ENCODE peak calls at places on chromosome 4, in seven cellular contexts. X is cardiac muscle cell, G is lung, Y is brain microvascular endothelial cell, M is heart left ventricle, E is A549, V is coronary artery. J is an unnamed sample.
A peak's percentile ranks its signal among the peaks of the same experiment; 100 is the strongest.

GRCh38 chr4:115851918-115852766 is 738.7 kb upstream of the NDST4 start:
- DNase-seq in X (peak; percentile 82), G (peak; percentile 42), Y (peak; percentile 24), M (no peak), E (no peak), V (no peak), J (peak; percentile 4)

GRCh38 chr4:168717852-168718251 is 221.0 kb downstream of the PALLD start:
- DNase-seq in X (peak; percentile 67), G (no peak), Y (no peak), M (peak; percentile 69), E (no peak), V (no peak), J (no peak)

GRCh38 chr4:6250235-6250983 is 19.2 kb upstream of the WFS1 start:
- DNase-seq in X (peak; percentile 77), G (no peak), Y (peak; percentile 43), M (no peak), E (peak; percentile 58), V (no peak), J (peak; percentile 39)

GRCh38 chr4:147772459-147772969 is 40.6 kb downstream of the ARHGAP10 start:
- DNase-seq in X (peak; percentile 25), G (no peak), Y (peak; percentile 84), M (no peak), E (no peak), V (no peak), J (peak; percentile 71)

GRCh38 chr4:165079476-165079875 is 25.8 kb downstream of the TRIM75 start:
- DNase-seq in X (peak; percentile 59), G (no peak), Y (peak; percentile 15), M (peak; percentile 50), E (no peak), V (no peak), J (no peak)

GRCh38 chr4:105840426-105841174 is 54.7 kb upstream of the NPNT start:
- DNase-seq in X (no peak), G (no peak), Y (no peak), M (no peak), E (no peak), V (no peak), J (no peak)

GRCh38 chr4:8700576-8700975 is 108.0 kb downstream of the CPZ start:
- DNase-seq in X (no peak), G (no peak), Y (no peak), M (no peak), E (no peak), V (peak; percentile 41), J (no peak)

GRCh38 chr4:139297001-139297410 is 4.3 kb upstream of the NAA15 start:
- DNase-seq in X (no peak), G (no peak), Y (no peak), M (no peak), E (no peak), V (no peak), J (peak; percentile 56)

GRCh38 chr4:176924238-176924637 is 131.5 kb upstream of the VEGFC start:
- DNase-seq in X (no peak), G (no peak), Y (no peak), M (no peak), E (no peak), V (no peak), J (no peak)

GRCh38 chr4:53361451-53361850 is 4.4 kb downstream of the SCFD2 start:
- DNase-seq in X (no peak), G (no peak), Y (peak; percentile 40), M (no peak), E (no peak), V (no peak), J (peak; percentile 69)

GRCh38 chr4:156378053-156378665 is 424.5 kb upstream of the CTSO start:
- DNase-seq in X (peak; percentile 26), G (no peak), Y (peak; percentile 38), M (no peak), E (no peak), V (no peak), J (no peak)

GRCh38 chr4:187541666-187542065 is 453.9 kb upstream of the ZFP42 start:
- DNase-seq in X (no peak), G (no peak), Y (no peak), M (no peak), E (no peak), V (no peak), J (peak; percentile 28)

GRCh38 chr4:152784490-152785195 is 4.9 kb downstream of the ARFIP1 start:
- DNase-seq in X (no peak), G (no peak), Y (peak; percentile 53), M (no peak), E (peak; percentile 11), V (no peak), J (peak; percentile 88)

GRCh38 chr4:151653548-151653918 is 107.3 kb downstream of the GATB start:
- DNase-seq in X (no peak), G (no peak), Y (no peak), M (no peak), E (no peak), V (no peak), J (no peak)

GRCh38 chr4:19021617-19022016 is 1000.1 kb upstream of the LCORL start:
- DNase-seq in X (no peak), G (no peak), Y (no peak), M (no peak), E (no peak), V (no peak), J (no peak)

GRCh38 chr4:142091085-142091513 is 454.7 kb downstream of the IL15 start:
- DNase-seq in X (no peak), G (no peak), Y (peak; percentile 84), M (no peak), E (peak; percentile 16), V (no peak), J (peak; percentile 93)

GRCh38 chr4:126202226-126202625 is 887.5 kb downstream of the FAT4 start:
- DNase-seq in X (no peak), G (no peak), Y (no peak), M (no peak), E (no peak), V (no peak), J (no peak)

GRCh38 chr4:180861651-180862050 is 1381.6 kb upstream of the TENM3 start:
- DNase-seq in X (no peak), G (no peak), Y (no peak), M (no peak), E (no peak), V (no peak), J (no peak)

GRCh38 chr4:102625232-102625930 is 124.2 kb downstream of the NFKB1 start:
- DNase-seq in X (peak; percentile 50), G (no peak), Y (no peak), M (peak; percentile 52), E (no peak), V (no peak), J (peak; percentile 42)

GRCh38 chr4:158051401-158052235 is 121.2 kb downstream of the GASK1B start:
- DNase-seq in X (no peak), G (no peak), Y (peak; percentile 93), M (peak; percentile 49), E (no peak), V (no peak), J (peak; percentile 87)

GRCh38 chr4:1348014-1348513 is 1.1 kb downstream of the UVSSA start:
- DNase-seq in X (no peak), G (no peak), Y (no peak), M (no peak), E (no peak), V (no peak), J (no peak)

GRCh38 chr4:162645381-162645780 is 481.6 kb upstream of the FSTL5 start:
- DNase-seq in X (peak; percentile 21), G (no peak), Y (peak; percentile 3), M (no peak), E (no peak), V (no peak), J (no peak)

GRCh38 chr4:41143721-41144379 is 70.5 kb downstream of the APBB2 start:
- DNase-seq in X (no peak), G (no peak), Y (no peak), M (no peak), E (no peak), V (no peak), J (peak; percentile 67)

GRCh38 chr4:118014831-118015230 is 19.5 kb upstream of the NDST3 start:
- DNase-seq in X (no peak), G (no peak), Y (no peak), M (no peak), E (no peak), V (no peak), J (no peak)

GRCh38 chr4:118012142-118012541 is 22.1 kb upstream of the NDST3 start:
- DNase-seq in X (no peak), G (no peak), Y (no peak), M (no peak), E (no peak), V (no peak), J (no peak)
- TF ChIP-seq CTCF in X (no peak), G (no peak), Y (peak; percentile 47), M (no peak), E (no peak), V (no peak), J (no peak)

GRCh38 chr4:94454405-94454804 is 2.7 kb downstream of the PDLIM5 start:
- DNase-seq in X (no peak), G (no peak), Y (no peak), M (no peak), E (no peak), V (no peak), J (no peak)
- H3K4me3 ChIP-seq in X (peak overlapping the region; percentile 94), G (no peak overlapping the region), Y (peak overlapping the region; percentile 82), M (peak overlapping the region; percentile 67), E (peak overlapping the region; percentile 87), V (peak overlapping the region; percentile 94), J (no peak overlapping the region)

GRCh38 chr4:90540536-90540935 is 413.3 kb downstream of the CCSER1 start:
- DNase-seq in X (no peak), G (no peak), Y (no peak), M (no peak), E (no peak), V (no peak), J (no peak)

GRCh38 chr4:90536408-90536807 is 409.2 kb downstream of the CCSER1 start:
- DNase-seq in X (no peak), G (no peak), Y (no peak), M (no peak), E (no peak), V (no peak), J (no peak)

GRCh38 chr4:90542216-90542615 is 415.0 kb downstream of the CCSER1 start:
- DNase-seq in X (no peak), G (no peak), Y (no peak), M (no peak), E (no peak), V (no peak), J (no peak)

DNA sequence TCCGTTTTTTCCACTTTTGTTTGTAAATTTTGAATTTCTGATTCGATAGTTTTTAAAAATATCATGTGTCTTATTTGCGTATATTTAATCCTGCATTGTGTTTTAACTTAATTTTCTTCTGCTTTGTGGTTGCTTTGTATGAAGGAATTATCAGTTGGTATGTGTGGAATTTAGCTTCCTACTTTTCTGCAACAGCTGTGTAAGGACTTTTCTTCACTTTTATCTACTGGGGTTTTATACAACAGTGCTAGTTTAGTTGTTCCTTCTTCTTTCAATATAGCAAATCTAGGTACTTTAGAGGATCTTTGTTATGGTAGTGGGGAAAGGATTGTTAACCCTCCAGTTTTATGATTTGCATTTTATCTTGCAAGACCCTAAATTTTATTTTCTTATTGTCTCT is 410.3 kb downstream of the CCSER1 start:
- DNase-seq in X (no peak), G (no peak), Y (no peak), M (no peak), E (no peak), V (no peak), J (no peak)
- TF ChIP-seq CTCF in X (no peak), G (no peak), Y (no peak), M (no peak), E (no peak), V (no peak), J (no peak)

DNA sequence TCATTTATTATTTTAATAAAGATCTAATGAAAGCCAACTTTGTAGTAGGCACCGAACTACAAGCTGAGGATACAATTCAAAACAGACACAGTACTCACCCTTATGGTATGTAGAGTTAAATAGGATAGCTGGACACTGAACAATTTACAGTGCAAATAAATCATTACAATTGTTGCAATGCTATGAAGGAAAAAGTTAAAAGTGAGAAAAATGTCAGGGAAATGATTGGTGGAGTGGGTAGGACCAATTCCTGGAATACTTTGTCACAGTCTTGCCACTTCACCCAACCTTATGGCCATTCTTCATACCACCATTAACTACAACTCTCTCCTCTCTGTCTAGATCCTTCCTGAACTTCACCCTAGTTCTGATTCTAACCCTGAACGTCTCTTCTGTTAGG is 70.1 kb upstream of the CCSER1 start:
- DNase-seq in X (no peak), G (no peak), Y (no peak), M (no peak), E (no peak), V (no peak), J (no peak)
- H3K4me3 ChIP-seq in X (no peak overlapping the region), G (no peak overlapping the region), Y (no peak overlapping the region), M (no peak overlapping the region), E (no peak overlapping the region), V (no peak overlapping the region), J (no peak overlapping the region)